ENCODE peak calls at places on chromosomes 13 and 19, in four cellular contexts. Z is K562, Q is sigmoid colon, R is transverse colon. C is an unnamed sample. For H3K27me3, the result is how much of the 10 kb centered on the place peaks cover.

GRCh38 chr13:110485604-110486003 is 75.9 kb downstream of the RAB20 start:
- DNase-seq in Z (no peak), Q (no peak), R (no peak), C (no peak)

GRCh38 chr19:934865-935422 is 9.1 kb downstream of the ARID3A start:
- DNase-seq in Q (peak), Z (no peak), R (peak), C (peak)

GRCh38 chr19:54955356-54955755 is 8.0 kb upstream of the NLRP7 start:
- DNase-seq in Q (no peak), Z (no peak), R (no peak), C (no peak)

GRCh38 chr19:18173572-18174294 is at the start of gene IFI30:
- DNase-seq in R (peak), Q (peak), Z (peak), C (peak)

GRCh38 chr19:7887408-7888144 is 734 bp upstream of the LRRC8E start:
- DNase-seq in Z (no peak), Q (no peak), R (peak), C (no peak)

GRCh38 chr19:8506402-8506957 is 4.0 kb upstream of the PRAM1 start:
- DNase-seq in Z (peak), R (no peak), Q (no peak), C (no peak)

GRCh38 chr19:8240274-8241229 is 31.4 kb downstream of the CERS4 start:
- DNase-seq in Z (peak), Q (peak), R (peak), C (peak)

GRCh38 chr19:18677156-18677555 is 6.3 kb upstream of the CRTC1 start:
- DNase-seq in Q (no peak), R (no peak), Z (no peak), C (no peak)

GRCh38 chr13:59360108-59360507 is 803.6 kb downstream of the DIAPH3 start:
- DNase-seq in Z (no peak), Q (peak), R (no peak), C (no peak)

GRCh38 chr19:16928916-16929315 is 40.1 kb downstream of the F2RL3 start:
- DNase-seq in R (no peak), Q (peak), Z (no peak), C (no peak)

GRCh38 chr19:2624537-2625091 is 77.9 kb downstream of the GNG7 start:
- DNase-seq in Z (no peak), Q (peak), R (no peak), C (no peak)

GRCh38 chr13:45674908-45675307 is 27.2 kb upstream of the CBY2 start:
- DNase-seq in Q (no peak), Z (no peak), R (no peak), C (no peak)

GRCh38 chr13:54091884-54092283 is 1063.3 kb downstream of the OLFM4 start:
- DNase-seq in R (no peak), Q (no peak), Z (no peak), C (no peak)

GRCh38 chr13:100594731-100595130 is 6.1 kb upstream of the GGACT start:
- DNase-seq in R (peak), Q (no peak), Z (peak), C (no peak)

GRCh38 chr13:25686831-25687495 is 315.2 kb downstream of the ATP8A2 start:
- DNase-seq in Z (no peak), Q (no peak), R (no peak), C (no peak)

DNA sequence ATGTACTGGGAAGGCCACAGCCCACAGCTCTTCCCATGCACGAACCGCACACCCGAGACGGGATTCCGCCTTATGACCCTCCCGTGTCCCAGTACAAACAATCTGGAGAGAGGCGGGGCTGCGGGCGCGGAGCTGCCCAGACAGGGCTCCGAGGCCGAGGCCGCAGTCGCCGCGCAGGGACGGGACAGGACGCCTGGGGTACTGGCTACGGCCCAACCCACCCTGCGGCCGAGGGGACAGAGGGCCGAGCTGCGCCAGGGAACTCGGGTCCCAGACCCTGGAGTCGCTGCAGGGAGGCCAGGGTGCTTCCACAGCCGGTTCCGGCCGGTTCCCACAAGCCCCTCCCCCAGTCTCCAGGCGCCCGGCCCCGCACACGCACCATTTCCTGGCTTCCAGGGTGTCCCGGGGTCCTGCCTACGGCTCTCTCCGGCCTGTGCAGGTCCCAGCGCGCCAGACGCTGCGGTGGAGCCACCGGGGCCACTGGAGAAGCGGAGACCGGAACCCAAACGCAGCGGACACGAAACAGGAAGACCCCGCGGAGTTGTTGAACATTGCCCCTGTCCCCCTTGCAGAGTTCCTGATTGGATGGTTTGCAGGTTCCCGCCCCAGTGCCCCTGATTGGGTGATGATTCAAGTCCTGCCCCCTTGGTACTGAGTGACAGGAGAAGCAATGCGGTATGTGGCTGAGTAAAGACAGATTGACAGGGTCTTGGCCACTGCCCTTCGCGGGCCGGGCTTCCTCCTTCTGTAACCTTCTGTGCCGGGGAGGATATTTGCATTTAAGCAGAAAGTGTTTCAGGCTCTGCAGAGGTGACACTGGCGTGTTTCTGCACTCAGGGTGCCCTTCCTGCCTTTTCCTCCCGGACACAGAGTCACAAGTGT is at the start of gene ZNF564:
- DNase-seq in Q (peak), Z (peak), R (peak), C (peak)
- TF ChIP-seq EP300 in Q (no peak), Z (no peak), R (no peak), C (no peak)

DNA sequence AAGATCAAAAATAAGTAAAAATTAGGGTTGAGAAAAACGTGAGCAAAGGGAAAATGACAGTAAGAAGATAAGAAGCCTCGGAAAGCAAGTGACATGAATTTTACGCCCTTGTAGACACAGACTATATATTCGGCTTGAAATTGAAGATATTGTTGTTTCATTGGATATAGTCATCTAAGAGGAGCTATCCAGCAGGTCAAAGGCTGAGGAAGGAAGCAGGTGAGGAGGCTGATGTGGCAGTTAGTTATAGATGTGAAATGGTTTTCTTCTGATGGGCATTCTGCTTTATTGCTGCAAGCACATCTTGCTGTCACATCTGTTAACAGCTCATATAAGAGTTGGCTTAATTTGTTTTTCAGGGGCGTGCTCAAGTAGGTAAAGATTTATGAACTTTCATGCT is 146.1 kb downstream of the KLF5 start:
- DNase-seq in R (no peak), Q (no peak), Z (no peak), C (no peak)
- H3K4me3 ChIP-seq in R (no peak), Q (no peak), Z (no peak), C (no peak)

DNA sequence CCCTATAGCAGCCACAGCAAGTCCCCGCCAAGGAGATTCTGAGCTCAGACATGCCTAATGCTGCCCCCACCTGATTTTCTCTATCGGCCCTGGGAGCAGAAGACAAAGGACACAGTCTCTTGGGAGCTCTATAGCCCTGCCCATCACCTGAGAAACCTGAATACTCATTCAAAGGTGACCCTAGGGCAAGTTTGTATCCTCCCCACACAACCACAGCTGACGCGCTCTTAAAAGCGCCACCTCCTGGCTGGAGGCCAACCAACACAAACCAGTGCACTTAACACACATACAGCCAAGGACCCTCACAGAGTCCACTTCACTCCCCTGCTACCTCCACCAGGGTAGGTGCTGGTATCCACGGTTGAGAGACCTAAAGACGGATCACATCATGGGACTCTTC is 8.8 kb upstream of the IGFL4 start:
- DNase-seq in Q (no peak), R (no peak), Z (no peak), C (no peak)
- H3K27me3 ChIP-seq in Q (under half), R (under half), Z (under half), C (under half)

GRCh38 chr13:113959198-113959597 is 14.7 kb downstream of the C13orf46 start:
- DNase-seq in R (no peak), Z (peak), Q (no peak), C (no peak)
- TF ChIP-seq EP300 in R (no peak), Z (no peak), Q (no peak), C (no peak)